ENCODE peak calls at places on chromosomes 6 and 20, in seven cellular contexts. One of them, this sample, is unnamed.
A peak's percentile ranks its signal among the peaks of the same experiment; 100 is the strongest.

GRCh38 chr6:3137057-3137777 is 18.7 kb downstream of the BPHL start:
- DNase-seq in stimulated activated effector memory CD8-positive, alpha-beta T cell treated with anti-CD3 and anti-CD28 coated beads, Interleukin-12 subunit alpha, Interleukin-12 subunit beta, amount 100 ng/mL, for 72 hours: no peak
- DNase-seq in NCI-H2081: no peak
- DNase-seq in psoas muscle: no peak
- DNase-seq in pancreas: no peak
- DNase-seq in GM12865: no peak
- DNase-seq in activated T-helper 1 cell treated with anti-CD3 and anti-CD28 coated beads, Interleukin-2, amount 50 U/mL, for 16 hours: no peak
- DNase-seq in this sample: no peak

GRCh38 chr6:16236648-16237199 is 1.7 kb upstream of the GMPR start:
- DNase-seq in GM12865: peak; percentile 66
- DNase-seq in psoas muscle: no peak
- DNase-seq in activated T-helper 1 cell treated with anti-CD3 and anti-CD28 coated beads, Interleukin-2, amount 50 U/mL, for 16 hours: no peak
- DNase-seq in pancreas: no peak
- DNase-seq in NCI-H2081: no peak
- DNase-seq in stimulated activated effector memory CD8-positive, alpha-beta T cell treated with anti-CD3 and anti-CD28 coated beads, Interleukin-12 subunit alpha, Interleukin-12 subunit beta, amount 100 ng/mL, for 72 hours: no peak
- DNase-seq in this sample: no peak

GRCh38 chr6:18904681-18905080 is 517.5 kb downstream of the RNF144B start:
- DNase-seq in psoas muscle: no peak
- DNase-seq in pancreas: no peak
- DNase-seq in GM12865: no peak
- DNase-seq in stimulated activated effector memory CD8-positive, alpha-beta T cell treated with anti-CD3 and anti-CD28 coated beads, Interleukin-12 subunit alpha, Interleukin-12 subunit beta, amount 100 ng/mL, for 72 hours: no peak
- DNase-seq in activated T-helper 1 cell treated with anti-CD3 and anti-CD28 coated beads, Interleukin-2, amount 50 U/mL, for 16 hours: no peak
- DNase-seq in NCI-H2081: no peak
- DNase-seq in this sample: no peak

GRCh38 chr20:5696011-5696559 is 54.1 kb upstream of the SHLD1 start:
- DNase-seq in stimulated activated effector memory CD8-positive, alpha-beta T cell treated with anti-CD3 and anti-CD28 coated beads, Interleukin-12 subunit alpha, Interleukin-12 subunit beta, amount 100 ng/mL, for 72 hours: no peak
- DNase-seq in NCI-H2081: no peak
- DNase-seq in psoas muscle: peak; percentile 64
- DNase-seq in GM12865: no peak
- DNase-seq in activated T-helper 1 cell treated with anti-CD3 and anti-CD28 coated beads, Interleukin-2, amount 50 U/mL, for 16 hours: no peak
- DNase-seq in pancreas: no peak
- DNase-seq in this sample: no peak

GRCh38 chr20:55094353-55094861 is 619.0 kb downstream of the DOK5 start:
- DNase-seq in NCI-H2081: no peak
- DNase-seq in activated T-helper 1 cell treated with anti-CD3 and anti-CD28 coated beads, Interleukin-2, amount 50 U/mL, for 16 hours: no peak
- DNase-seq in pancreas: no peak
- DNase-seq in psoas muscle: no peak
- DNase-seq in stimulated activated effector memory CD8-positive, alpha-beta T cell treated with anti-CD3 and anti-CD28 coated beads, Interleukin-12 subunit alpha, Interleukin-12 subunit beta, amount 100 ng/mL, for 72 hours: no peak
- DNase-seq in GM12865: no peak
- DNase-seq in this sample: no peak

GRCh38 chr20:1313236-1313964 is 15.5 kb downstream of the SDCBP2 start:
- DNase-seq in stimulated activated effector memory CD8-positive, alpha-beta T cell treated with anti-CD3 and anti-CD28 coated beads, Interleukin-12 subunit alpha, Interleukin-12 subunit beta, amount 100 ng/mL, for 72 hours: peak; percentile 47
- DNase-seq in GM12865: peak; percentile 65
- DNase-seq in activated T-helper 1 cell treated with anti-CD3 and anti-CD28 coated beads, Interleukin-2, amount 50 U/mL, for 16 hours: peak; percentile 47
- DNase-seq in NCI-H2081: peak; percentile 84
- DNase-seq in pancreas: peak; percentile 75
- DNase-seq in psoas muscle: peak; percentile 83
- DNase-seq in this sample: peak; percentile 23

GRCh38 chr6:33172307-33173227 is 19.7 kb downstream of the COL11A2 start:
- DNase-seq in activated T-helper 1 cell treated with anti-CD3 and anti-CD28 coated beads, Interleukin-2, amount 50 U/mL, for 16 hours: no peak
- DNase-seq in stimulated activated effector memory CD8-positive, alpha-beta T cell treated with anti-CD3 and anti-CD28 coated beads, Interleukin-12 subunit alpha, Interleukin-12 subunit beta, amount 100 ng/mL, for 72 hours: no peak
- DNase-seq in psoas muscle: peak; percentile 30
- DNase-seq in pancreas: no peak
- DNase-seq in NCI-H2081: no peak
- DNase-seq in GM12865: peak; percentile 36
- DNase-seq in this sample: no peak

GRCh38 chr20:62928246-62928939 is 2.1 kb upstream of the DIDO1 start:
- DNase-seq in psoas muscle: no peak
- DNase-seq in pancreas: no peak
- DNase-seq in stimulated activated effector memory CD8-positive, alpha-beta T cell treated with anti-CD3 and anti-CD28 coated beads, Interleukin-12 subunit alpha, Interleukin-12 subunit beta, amount 100 ng/mL, for 72 hours: no peak
- DNase-seq in GM12865: peak; percentile 33
- DNase-seq in NCI-H2081: no peak
- DNase-seq in activated T-helper 1 cell treated with anti-CD3 and anti-CD28 coated beads, Interleukin-2, amount 50 U/mL, for 16 hours: no peak
- DNase-seq in this sample: no peak

GRCh38 chr6:170243791-170244291 is 47.0 kb downstream of the DLL1 start:
- DNase-seq in activated T-helper 1 cell treated with anti-CD3 and anti-CD28 coated beads, Interleukin-2, amount 50 U/mL, for 16 hours: no peak
- DNase-seq in psoas muscle: no peak
- DNase-seq in NCI-H2081: no peak
- DNase-seq in stimulated activated effector memory CD8-positive, alpha-beta T cell treated with anti-CD3 and anti-CD28 coated beads, Interleukin-12 subunit alpha, Interleukin-12 subunit beta, amount 100 ng/mL, for 72 hours: no peak
- DNase-seq in pancreas: no peak
- DNase-seq in GM12865: no peak
- DNase-seq in this sample: no peak

GRCh38 chr6:44072452-44072958 is 54.7 kb downstream of the MRPL14 start:
- DNase-seq in psoas muscle: no peak
- DNase-seq in stimulated activated effector memory CD8-positive, alpha-beta T cell treated with anti-CD3 and anti-CD28 coated beads, Interleukin-12 subunit alpha, Interleukin-12 subunit beta, amount 100 ng/mL, for 72 hours: no peak
- DNase-seq in activated T-helper 1 cell treated with anti-CD3 and anti-CD28 coated beads, Interleukin-2, amount 50 U/mL, for 16 hours: no peak
- DNase-seq in pancreas: no peak
- DNase-seq in NCI-H2081: no peak
- DNase-seq in GM12865: no peak
- DNase-seq in this sample: no peak

GRCh38 chr6:105769987-105770386 is 316.1 kb upstream of the PRDM1 start:
- DNase-seq in pancreas: no peak
- DNase-seq in GM12865: no peak
- DNase-seq in activated T-helper 1 cell treated with anti-CD3 and anti-CD28 coated beads, Interleukin-2, amount 50 U/mL, for 16 hours: no peak
- DNase-seq in stimulated activated effector memory CD8-positive, alpha-beta T cell treated with anti-CD3 and anti-CD28 coated beads, Interleukin-12 subunit alpha, Interleukin-12 subunit beta, amount 100 ng/mL, for 72 hours: no peak
- DNase-seq in psoas muscle: no peak
- DNase-seq in NCI-H2081: no peak
- DNase-seq in this sample: no peak

GRCh38 chr20:32440758-32441078 is 82.6 kb downstream of the ASXL1 start:
- DNase-seq in stimulated activated effector memory CD8-positive, alpha-beta T cell treated with anti-CD3 and anti-CD28 coated beads, Interleukin-12 subunit alpha, Interleukin-12 subunit beta, amount 100 ng/mL, for 72 hours: no peak
- DNase-seq in GM12865: no peak
- DNase-seq in psoas muscle: no peak
- DNase-seq in pancreas: no peak
- DNase-seq in NCI-H2081: no peak
- DNase-seq in activated T-helper 1 cell treated with anti-CD3 and anti-CD28 coated beads, Interleukin-2, amount 50 U/mL, for 16 hours: no peak
- DNase-seq in this sample: no peak

GRCh38 chr6:11632795-11633511 is 95.4 kb downstream of the TMEM170B start:
- DNase-seq in activated T-helper 1 cell treated with anti-CD3 and anti-CD28 coated beads, Interleukin-2, amount 50 U/mL, for 16 hours: no peak
- DNase-seq in GM12865: no peak
- DNase-seq in NCI-H2081: no peak
- DNase-seq in pancreas: no peak
- DNase-seq in stimulated activated effector memory CD8-positive, alpha-beta T cell treated with anti-CD3 and anti-CD28 coated beads, Interleukin-12 subunit alpha, Interleukin-12 subunit beta, amount 100 ng/mL, for 72 hours: no peak
- DNase-seq in psoas muscle: no peak
- DNase-seq in this sample: no peak

GRCh38 chr6:163753430-163753829 is 338.9 kb downstream of the QKI start:
- DNase-seq in NCI-H2081: no peak
- DNase-seq in pancreas: no peak
- DNase-seq in activated T-helper 1 cell treated with anti-CD3 and anti-CD28 coated beads, Interleukin-2, amount 50 U/mL, for 16 hours: no peak
- DNase-seq in stimulated activated effector memory CD8-positive, alpha-beta T cell treated with anti-CD3 and anti-CD28 coated beads, Interleukin-12 subunit alpha, Interleukin-12 subunit beta, amount 100 ng/mL, for 72 hours: no peak
- DNase-seq in GM12865: no peak
- DNase-seq in psoas muscle: no peak
- DNase-seq in this sample: no peak

GRCh38 chr6:74277749-74278148 is 581.7 kb downstream of the CD109 start:
- DNase-seq in pancreas: no peak
- DNase-seq in psoas muscle: no peak
- DNase-seq in GM12865: no peak
- DNase-seq in NCI-H2081: peak; percentile 53
- DNase-seq in stimulated activated effector memory CD8-positive, alpha-beta T cell treated with anti-CD3 and anti-CD28 coated beads, Interleukin-12 subunit alpha, Interleukin-12 subunit beta, amount 100 ng/mL, for 72 hours: no peak
- DNase-seq in activated T-helper 1 cell treated with anti-CD3 and anti-CD28 coated beads, Interleukin-2, amount 50 U/mL, for 16 hours: no peak
- DNase-seq in this sample: no peak

GRCh38 chr6:163337958-163338357 is 76.6 kb upstream of the QKI start:
- DNase-seq in pancreas: no peak
- DNase-seq in activated T-helper 1 cell treated with anti-CD3 and anti-CD28 coated beads, Interleukin-2, amount 50 U/mL, for 16 hours: no peak
- DNase-seq in stimulated activated effector memory CD8-positive, alpha-beta T cell treated with anti-CD3 and anti-CD28 coated beads, Interleukin-12 subunit alpha, Interleukin-12 subunit beta, amount 100 ng/mL, for 72 hours: no peak
- DNase-seq in psoas muscle: no peak
- DNase-seq in GM12865: no peak
- DNase-seq in NCI-H2081: no peak
- DNase-seq in this sample: no peak

GRCh38 chr20:35903843-35904242 is 50.5 kb downstream of the SCAND1 start:
- DNase-seq in stimulated activated effector memory CD8-positive, alpha-beta T cell treated with anti-CD3 and anti-CD28 coated beads, Interleukin-12 subunit alpha, Interleukin-12 subunit beta, amount 100 ng/mL, for 72 hours: no peak
- DNase-seq in pancreas: no peak
- DNase-seq in activated T-helper 1 cell treated with anti-CD3 and anti-CD28 coated beads, Interleukin-2, amount 50 U/mL, for 16 hours: no peak
- DNase-seq in NCI-H2081: no peak
- DNase-seq in GM12865: no peak
- DNase-seq in psoas muscle: no peak
- DNase-seq in this sample: no peak

GRCh38 chr20:10300582-10301108 is 82.0 kb downstream of the SNAP25 start:
- DNase-seq in psoas muscle: no peak
- DNase-seq in activated T-helper 1 cell treated with anti-CD3 and anti-CD28 coated beads, Interleukin-2, amount 50 U/mL, for 16 hours: no peak
- DNase-seq in stimulated activated effector memory CD8-positive, alpha-beta T cell treated with anti-CD3 and anti-CD28 coated beads, Interleukin-12 subunit alpha, Interleukin-12 subunit beta, amount 100 ng/mL, for 72 hours: no peak
- DNase-seq in pancreas: no peak
- DNase-seq in GM12865: no peak
- DNase-seq in NCI-H2081: no peak
- DNase-seq in this sample: no peak

GRCh38 chr6:170290306-170291128 is at the start of gene DLL1:
- DNase-seq in activated T-helper 1 cell treated with anti-CD3 and anti-CD28 coated beads, Interleukin-2, amount 50 U/mL, for 16 hours: no peak
- DNase-seq in NCI-H2081: peak; percentile 48
- DNase-seq in GM12865: peak; percentile 42
- DNase-seq in pancreas: peak; percentile 68
- DNase-seq in psoas muscle: peak; percentile 75
- DNase-seq in stimulated activated effector memory CD8-positive, alpha-beta T cell treated with anti-CD3 and anti-CD28 coated beads, Interleukin-12 subunit alpha, Interleukin-12 subunit beta, amount 100 ng/mL, for 72 hours: no peak
- DNase-seq in this sample: no peak

GRCh38 chr20:10761232-10761631 is 87.4 kb upstream of the JAG1 start:
- DNase-seq in activated T-helper 1 cell treated with anti-CD3 and anti-CD28 coated beads, Interleukin-2, amount 50 U/mL, for 16 hours: no peak
- DNase-seq in stimulated activated effector memory CD8-positive, alpha-beta T cell treated with anti-CD3 and anti-CD28 coated beads, Interleukin-12 subunit alpha, Interleukin-12 subunit beta, amount 100 ng/mL, for 72 hours: no peak
- DNase-seq in psoas muscle: no peak
- DNase-seq in NCI-H2081: no peak
- DNase-seq in GM12865: no peak
- DNase-seq in pancreas: peak; percentile 23
- DNase-seq in this sample: no peak

GRCh38 chr6:147244832-147245231 is 40.6 kb downstream of the STXBP5 start:
- DNase-seq in psoas muscle: no peak
- DNase-seq in pancreas: no peak
- DNase-seq in stimulated activated effector memory CD8-positive, alpha-beta T cell treated with anti-CD3 and anti-CD28 coated beads, Interleukin-12 subunit alpha, Interleukin-12 subunit beta, amount 100 ng/mL, for 72 hours: no peak
- DNase-seq in GM12865: no peak
- DNase-seq in NCI-H2081: no peak
- DNase-seq in activated T-helper 1 cell treated with anti-CD3 and anti-CD28 coated beads, Interleukin-2, amount 50 U/mL, for 16 hours: no peak
- DNase-seq in this sample: no peak

GRCh38 chr20:37390503-37390890 is 44.6 kb downstream of the SRC start:
- DNase-seq in GM12865: no peak
- DNase-seq in NCI-H2081: no peak
- DNase-seq in stimulated activated effector memory CD8-positive, alpha-beta T cell treated with anti-CD3 and anti-CD28 coated beads, Interleukin-12 subunit alpha, Interleukin-12 subunit beta, amount 100 ng/mL, for 72 hours: no peak
- DNase-seq in psoas muscle: no peak
- DNase-seq in pancreas: no peak
- DNase-seq in activated T-helper 1 cell treated with anti-CD3 and anti-CD28 coated beads, Interleukin-2, amount 50 U/mL, for 16 hours: no peak
- DNase-seq in this sample: no peak

GRCh38 chr20:34643919-34644318 is 33.0 kb downstream of the PIGU start:
- DNase-seq in psoas muscle: no peak
- DNase-seq in activated T-helper 1 cell treated with anti-CD3 and anti-CD28 coated beads, Interleukin-2, amount 50 U/mL, for 16 hours: no peak
- DNase-seq in stimulated activated effector memory CD8-positive, alpha-beta T cell treated with anti-CD3 and anti-CD28 coated beads, Interleukin-12 subunit alpha, Interleukin-12 subunit beta, amount 100 ng/mL, for 72 hours: no peak
- DNase-seq in GM12865: no peak
- DNase-seq in NCI-H2081: no peak
- DNase-seq in pancreas: no peak
- DNase-seq in this sample: no peak

GRCh38 chr20:12061471-12061870 is 143.8 kb downstream of the BTBD3 start:
- DNase-seq in activated T-helper 1 cell treated with anti-CD3 and anti-CD28 coated beads, Interleukin-2, amount 50 U/mL, for 16 hours: no peak
- DNase-seq in stimulated activated effector memory CD8-positive, alpha-beta T cell treated with anti-CD3 and anti-CD28 coated beads, Interleukin-12 subunit alpha, Interleukin-12 subunit beta, amount 100 ng/mL, for 72 hours: no peak
- DNase-seq in NCI-H2081: no peak
- DNase-seq in pancreas: no peak
- DNase-seq in psoas muscle: no peak
- DNase-seq in GM12865: no peak
- DNase-seq in this sample: no peak

GRCh38 chr20:32569380-32570305 is 15.5 kb downstream of the NOL4L start:
- DNase-seq in psoas muscle: no peak
- DNase-seq in stimulated activated effector memory CD8-positive, alpha-beta T cell treated with anti-CD3 and anti-CD28 coated beads, Interleukin-12 subunit alpha, Interleukin-12 subunit beta, amount 100 ng/mL, for 72 hours: no peak
- DNase-seq in pancreas: no peak
- DNase-seq in NCI-H2081: no peak
- DNase-seq in GM12865: no peak
- DNase-seq in activated T-helper 1 cell treated with anti-CD3 and anti-CD28 coated beads, Interleukin-2, amount 50 U/mL, for 16 hours: no peak
- DNase-seq in this sample: no peak

GRCh38 chr20:19930461-19930860 is 86.7 kb upstream of the NAA20 start:
- DNase-seq in NCI-H2081: no peak
- DNase-seq in pancreas: no peak
- DNase-seq in stimulated activated effector memory CD8-positive, alpha-beta T cell treated with anti-CD3 and anti-CD28 coated beads, Interleukin-12 subunit alpha, Interleukin-12 subunit beta, amount 100 ng/mL, for 72 hours: no peak
- DNase-seq in GM12865: no peak
- DNase-seq in activated T-helper 1 cell treated with anti-CD3 and anti-CD28 coated beads, Interleukin-2, amount 50 U/mL, for 16 hours: no peak
- DNase-seq in psoas muscle: no peak
- DNase-seq in this sample: no peak

GRCh38 chr6:158002951-158003853 is 21.5 kb downstream of the SYNJ2 start:
- DNase-seq in psoas muscle: peak; percentile 74
- DNase-seq in activated T-helper 1 cell treated with anti-CD3 and anti-CD28 coated beads, Interleukin-2, amount 50 U/mL, for 16 hours: no peak
- DNase-seq in stimulated activated effector memory CD8-positive, alpha-beta T cell treated with anti-CD3 and anti-CD28 coated beads, Interleukin-12 subunit alpha, Interleukin-12 subunit beta, amount 100 ng/mL, for 72 hours: no peak
- DNase-seq in pancreas: no peak
- DNase-seq in NCI-H2081: no peak
- DNase-seq in GM12865: peak; percentile 17
- DNase-seq in this sample: no peak

This sample was measured in NCI-H2107.